ENCODE peak calls at places on chromosomes 11 and 22, in eight cellular contexts. One of them, this sample, is unnamed.

GRCh38 chr11:32561835-32562234 is 21.8 kb upstream of the EIF3M start:
- DNase-seq in EL: no peak
- DNase-seq in left cardiac atrium: no peak
- DNase-seq in MM.1S: no peak
- DNase-seq in GM13976: no peak
- DNase-seq in T-cell: no peak
- DNase-seq in MCF 10A: no peak
- DNase-seq in activated CD4-positive, alpha-beta T cell treated with anti-CD3 and anti-CD28 coated beads, Interleukin-2, amount 50 U/mL, for 1 hour: no peak
- DNase-seq in this sample: no peak

GRCh38 chr11:68430801-68431200 is 29.8 kb upstream of the PPP6R3 start:
- DNase-seq in GM13976: no peak
- DNase-seq in EL: no peak
- DNase-seq in MCF 10A: no peak
- DNase-seq in activated CD4-positive, alpha-beta T cell treated with anti-CD3 and anti-CD28 coated beads, Interleukin-2, amount 50 U/mL, for 1 hour: no peak
- DNase-seq in MM.1S: no peak
- DNase-seq in T-cell: no peak
- DNase-seq in left cardiac atrium: no peak
- DNase-seq in this sample: no peak

GRCh38 chr22:24181088-24181995 is at the start of gene SUSD2:
- DNase-seq in left cardiac atrium: no peak
- DNase-seq in activated CD4-positive, alpha-beta T cell treated with anti-CD3 and anti-CD28 coated beads, Interleukin-2, amount 50 U/mL, for 1 hour: no peak
- DNase-seq in T-cell: no peak
- DNase-seq in MM.1S: no peak
- DNase-seq in EL: peak; percentile 20
- DNase-seq in GM13976: no peak
- DNase-seq in MCF 10A: no peak
- DNase-seq in this sample: no peak

GRCh38 chr11:72584293-72584921 is 89.8 kb downstream of the PDE2A start:
- DNase-seq in MM.1S: no peak
- DNase-seq in GM13976: no peak
- DNase-seq in EL: peak; percentile 25
- DNase-seq in activated CD4-positive, alpha-beta T cell treated with anti-CD3 and anti-CD28 coated beads, Interleukin-2, amount 50 U/mL, for 1 hour: peak; percentile 42
- DNase-seq in left cardiac atrium: peak; percentile 69
- DNase-seq in MCF 10A: no peak
- DNase-seq in T-cell: peak; percentile 62
- DNase-seq in this sample: peak; percentile 21

GRCh38 chr22:41672780-41673509 is 15.7 kb downstream of the SNU13 start:
- DNase-seq in MCF 10A: peak; percentile 43
- DNase-seq in EL: peak; percentile 23
- DNase-seq in activated CD4-positive, alpha-beta T cell treated with anti-CD3 and anti-CD28 coated beads, Interleukin-2, amount 50 U/mL, for 1 hour: no peak
- DNase-seq in T-cell: no peak
- DNase-seq in GM13976: no peak
- DNase-seq in MM.1S: no peak
- DNase-seq in left cardiac atrium: no peak
- DNase-seq in this sample: no peak

GRCh38 chr11:67584205-67584880 is 731 bp downstream of the GSTP1 start:
- DNase-seq in activated CD4-positive, alpha-beta T cell treated with anti-CD3 and anti-CD28 coated beads, Interleukin-2, amount 50 U/mL, for 1 hour: peak; percentile 20
- DNase-seq in GM13976: peak; percentile 53
- DNase-seq in T-cell: peak; percentile 29
- DNase-seq in EL: peak; percentile 55
- DNase-seq in left cardiac atrium: peak; percentile 79
- DNase-seq in MM.1S: peak; percentile 39
- DNase-seq in MCF 10A: peak; percentile 88
- DNase-seq in this sample: peak; percentile 17

GRCh38 chr11:44277097-44278090 is 32.5 kb downstream of the ALX4 start:
- DNase-seq in EL: no peak
- DNase-seq in MM.1S: no peak
- DNase-seq in T-cell: no peak
- DNase-seq in MCF 10A: no peak
- DNase-seq in left cardiac atrium: no peak
- DNase-seq in activated CD4-positive, alpha-beta T cell treated with anti-CD3 and anti-CD28 coated beads, Interleukin-2, amount 50 U/mL, for 1 hour: no peak
- DNase-seq in GM13976: no peak
- DNase-seq in this sample: no peak

GRCh38 chr11:6414874-6415328 is 4.0 kb downstream of the APBB1 start:
- DNase-seq in GM13976: no peak
- DNase-seq in activated CD4-positive, alpha-beta T cell treated with anti-CD3 and anti-CD28 coated beads, Interleukin-2, amount 50 U/mL, for 1 hour: no peak
- DNase-seq in EL: peak; percentile 32
- DNase-seq in T-cell: no peak
- DNase-seq in MCF 10A: no peak
- DNase-seq in MM.1S: peak; percentile 19
- DNase-seq in left cardiac atrium: no peak
- DNase-seq in this sample: no peak

GRCh38 chr22:49446145-49446758 is 381.4 kb downstream of the BRD1 start:
- DNase-seq in T-cell: no peak
- DNase-seq in GM13976: no peak
- DNase-seq in activated CD4-positive, alpha-beta T cell treated with anti-CD3 and anti-CD28 coated beads, Interleukin-2, amount 50 U/mL, for 1 hour: no peak
- DNase-seq in left cardiac atrium: no peak
- DNase-seq in MM.1S: no peak
- DNase-seq in MCF 10A: no peak
- DNase-seq in EL: no peak
- DNase-seq in this sample: no peak

GRCh38 chr22:20787746-20788626 is 14.1 kb downstream of the SERPIND1 start:
- DNase-seq in GM13976: no peak
- DNase-seq in left cardiac atrium: no peak
- DNase-seq in T-cell: no peak
- DNase-seq in EL: no peak
- DNase-seq in MCF 10A: no peak
- DNase-seq in activated CD4-positive, alpha-beta T cell treated with anti-CD3 and anti-CD28 coated beads, Interleukin-2, amount 50 U/mL, for 1 hour: no peak
- DNase-seq in MM.1S: no peak
- DNase-seq in this sample: no peak

GRCh38 chr11:65912840-65913239 is 6.0 kb downstream of the C11orf68 start:
- DNase-seq in activated CD4-positive, alpha-beta T cell treated with anti-CD3 and anti-CD28 coated beads, Interleukin-2, amount 50 U/mL, for 1 hour: no peak
- DNase-seq in MM.1S: no peak
- DNase-seq in EL: peak; percentile 87
- DNase-seq in MCF 10A: peak; percentile 63
- DNase-seq in left cardiac atrium: no peak
- DNase-seq in T-cell: no peak
- DNase-seq in GM13976: no peak
- DNase-seq in this sample: no peak

GRCh38 chr22:31695423-31695822 is 33.4 kb upstream of the PISD start:
- DNase-seq in left cardiac atrium: no peak
- DNase-seq in T-cell: no peak
- DNase-seq in GM13976: no peak
- DNase-seq in MCF 10A: no peak
- DNase-seq in MM.1S: no peak
- DNase-seq in activated CD4-positive, alpha-beta T cell treated with anti-CD3 and anti-CD28 coated beads, Interleukin-2, amount 50 U/mL, for 1 hour: no peak
- DNase-seq in EL: no peak
- DNase-seq in this sample: no peak

GRCh38 chr11:8665222-8665621 is 17.2 kb downstream of the TRIM66 start:
- DNase-seq in activated CD4-positive, alpha-beta T cell treated with anti-CD3 and anti-CD28 coated beads, Interleukin-2, amount 50 U/mL, for 1 hour: no peak
- DNase-seq in EL: no peak
- DNase-seq in GM13976: no peak
- DNase-seq in left cardiac atrium: no peak
- DNase-seq in T-cell: no peak
- DNase-seq in MM.1S: no peak
- DNase-seq in MCF 10A: no peak
- DNase-seq in this sample: no peak

This sample was measured in effector CD8-positive, alpha-beta T cell.